ENCODE peak calls at places on chromosome 22, in nine cellular contexts. T is adrenal gland, U is cardiac muscle cell, F is endodermal cell, V is heart right ventricle, E is heart left ventricle, J is progenitor cell of endocrine pancreas, D is foreskin keratinocyte, Q is AG09309. C is an unnamed sample.

GRCh38 chr22:47333625-47334024 is 571.2 kb downstream of the TBC1D22A start:
- DNase-seq in J (no peak), V (no peak), Q (no peak), F (no peak), D (peak), U (peak), T (no peak), E (no peak), C (no peak)

GRCh38 chr22:46293591-46294260 is 2.9 kb upstream of the GTSE1 start:
- DNase-seq in J (no peak), F (no peak), T (peak), Q (peak), E (peak), D (peak), V (peak), U (no peak), C (no peak)

GRCh38 chr22:23767673-23768548 is at the start of gene CHCHD10:
- DNase-seq in V (peak), F (peak), U (peak), T (peak), E (peak), J (peak), Q (no peak), D (peak), C (peak)

GRCh38 chr22:32701021-32701420 is 100.5 kb upstream of the TIMP3 start:
- DNase-seq in F (no peak), E (no peak), J (no peak), D (peak), V (no peak), T (no peak), U (peak), Q (no peak), C (no peak)

GRCh38 chr22:26322179-26322905 is 106.7 kb upstream of the ASPHD2 start:
- DNase-seq in V (no peak), J (no peak), T (no peak), U (peak), E (no peak), Q (peak), D (peak), F (no peak), C (no peak)

GRCh38 chr22:19069451-19069850 is 52.8 kb downstream of the DGCR2 start:
- DNase-seq in V (no peak), Q (no peak), U (no peak), J (no peak), E (no peak), T (no peak), F (no peak), D (no peak), C (no peak)

GRCh38 chr22:46377566-46378498 is 42.3 kb downstream of the TRMU start:
- DNase-seq in E (peak), F (peak), U (peak), T (peak), Q (no peak), J (peak), V (peak), D (no peak), C (no peak)

GRCh38 chr22:39212721-39213376 is 31.9 kb downstream of the PDGFB start:
- DNase-seq in U (peak), Q (no peak), F (peak), E (no peak), V (no peak), J (no peak), T (no peak), D (peak), C (no peak)

GRCh38 chr22:24952837-24953293 is 349 bp downstream of the KIAA1671 start:
- DNase-seq in F (peak), E (peak), U (peak), D (peak), J (peak), Q (no peak), T (peak), V (peak), C (no peak)

GRCh38 chr22:46661221-46661851 is 41.1 kb downstream of the GRAMD4 start:
- DNase-seq in T (peak), V (no peak), E (peak), J (no peak), D (peak), F (no peak), U (peak), Q (no peak), C (no peak)

GRCh38 chr22:42300286-42301071 is 30.0 kb upstream of the TCF20 start:
- DNase-seq in V (no peak), T (no peak), E (no peak), U (no peak), J (no peak), D (peak), Q (no peak), F (peak), C (peak)

GRCh38 chr22:30183861-30184278 is 62.7 kb downstream of the LIF start:
- DNase-seq in U (peak), Q (no peak), F (no peak), E (no peak), V (no peak), J (no peak), D (no peak), T (no peak), C (no peak)

GRCh38 chr22:31575190-31575589 is 78.9 kb downstream of the SFI1 start:
- DNase-seq in Q (no peak), U (no peak), T (no peak), V (no peak), E (no peak), J (no peak), F (no peak), D (no peak), C (no peak)

GRCh38 chr22:42283288-42284229 is 13.1 kb upstream of the TCF20 start:
- DNase-seq in U (peak), V (no peak), J (no peak), E (peak), T (no peak), D (no peak), F (peak), Q (no peak), C (no peak)

GRCh38 chr22:38872831-38873248 is 824 bp upstream of the CBX6 start:
- DNase-seq in V (peak), U (peak), D (no peak), Q (no peak), T (peak), J (peak), E (peak), F (peak), C (no peak)

GRCh38 chr22:29854432-29854831 is 16.4 kb upstream of the ASCC2 start:
- DNase-seq in F (peak), V (no peak), U (no peak), E (no peak), Q (no peak), T (no peak), J (no peak), D (no peak), C (no peak)

GRCh38 chr22:19817561-19818263 is 37.0 kb downstream of the GNB1L start:
- DNase-seq in Q (no peak), T (no peak), F (peak), U (no peak), V (no peak), D (no peak), J (no peak), E (peak), C (no peak)

GRCh38 chr22:24247564-24248344 is 2.9 kb upstream of the GGT5 start:
- DNase-seq in U (peak), D (peak), E (peak), T (peak), Q (peak), V (peak), F (peak), J (peak), C (peak)

GRCh38 chr22:45710469-45710868 is 38.8 kb downstream of the ATXN10 start:
- DNase-seq in Q (no peak), U (peak), E (no peak), D (no peak), J (no peak), V (no peak), T (no peak), F (no peak), C (no peak)

GRCh38 chr22:26985217-26985616 is 327.8 kb downstream of the MIAT start:
- DNase-seq in U (no peak), Q (no peak), F (no peak), E (no peak), D (no peak), V (no peak), T (no peak), J (no peak), C (no peak)

GRCh38 chr22:46070215-46070721 is 80.1 kb upstream of the PPARA start:
- DNase-seq in E (peak), F (peak), Q (no peak), J (no peak), U (peak), T (peak), V (peak), D (no peak), C (no peak)

GRCh38 chr22:46584081-46584903 is 35.9 kb upstream of the GRAMD4 start:
- DNase-seq in F (peak), E (no peak), T (no peak), Q (no peak), D (peak), J (no peak), V (no peak), U (peak), C (no peak)

GRCh38 chr22:27995801-27996528 is 76.9 kb upstream of the PITPNB start:
- DNase-seq in Q (no peak), E (peak), U (no peak), J (no peak), T (no peak), F (no peak), D (no peak), V (no peak), C (no peak)

GRCh38 chr22:27435839-27436581 is 365.5 kb downstream of the MN1 start:
- DNase-seq in D (no peak), V (peak), J (no peak), Q (no peak), E (peak), T (no peak), U (peak), F (peak), C (no peak)

GRCh38 chr22:24542641-24543040 is 12.3 kb downstream of the GUCD1 start:
- DNase-seq in E (peak), D (no peak), Q (no peak), U (no peak), F (no peak), T (no peak), V (peak), J (no peak), C (no peak)

GRCh38 chr22:47623740-47624103 is 861.3 kb downstream of the TBC1D22A start:
- DNase-seq in D (no peak), E (no peak), F (no peak), T (no peak), V (no peak), U (no peak), Q (no peak), J (no peak), C (no peak)

GRCh38 chr22:43838571-43839307 is 23.6 kb downstream of the SULT4A1 start:
- DNase-seq in V (no peak), T (no peak), J (no peak), E (no peak), Q (no peak), F (no peak), U (no peak), D (no peak), C (no peak)
- TF ChIP-seq CTCF in V (no peak), T (no peak), J (no peak), E (no peak), Q (no peak), F (no peak), U (no peak), D (no peak), C (no peak)

DNA sequence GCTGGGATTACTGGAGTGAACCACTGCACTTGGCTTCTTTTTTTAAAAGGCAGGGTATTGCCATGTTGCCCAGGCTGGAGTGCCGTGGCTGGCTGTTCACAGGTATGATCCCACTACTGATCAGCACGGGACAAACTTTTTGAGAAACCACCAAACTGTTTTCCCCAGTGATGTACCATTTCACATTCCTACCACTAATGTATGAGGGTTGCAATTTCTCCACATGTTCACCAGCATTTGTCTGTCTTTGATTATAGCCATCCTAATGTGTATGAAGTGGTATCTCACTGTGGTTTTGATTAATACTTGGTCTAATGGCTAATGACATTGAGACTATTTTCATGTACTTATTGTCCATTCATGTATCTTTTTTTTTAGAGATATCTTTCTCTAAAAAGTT is 41.5 kb upstream of the EP300 start:
- DNase-seq in T (no peak), F (no peak), D (no peak), E (no peak), Q (no peak), V (no peak), J (no peak), U (no peak), C (no peak)
- TF ChIP-seq CTCF in T (no peak), F (peak), D (peak), E (no peak), Q (peak), V (no peak), J (no peak), U (no peak), C (no peak)

DNA sequence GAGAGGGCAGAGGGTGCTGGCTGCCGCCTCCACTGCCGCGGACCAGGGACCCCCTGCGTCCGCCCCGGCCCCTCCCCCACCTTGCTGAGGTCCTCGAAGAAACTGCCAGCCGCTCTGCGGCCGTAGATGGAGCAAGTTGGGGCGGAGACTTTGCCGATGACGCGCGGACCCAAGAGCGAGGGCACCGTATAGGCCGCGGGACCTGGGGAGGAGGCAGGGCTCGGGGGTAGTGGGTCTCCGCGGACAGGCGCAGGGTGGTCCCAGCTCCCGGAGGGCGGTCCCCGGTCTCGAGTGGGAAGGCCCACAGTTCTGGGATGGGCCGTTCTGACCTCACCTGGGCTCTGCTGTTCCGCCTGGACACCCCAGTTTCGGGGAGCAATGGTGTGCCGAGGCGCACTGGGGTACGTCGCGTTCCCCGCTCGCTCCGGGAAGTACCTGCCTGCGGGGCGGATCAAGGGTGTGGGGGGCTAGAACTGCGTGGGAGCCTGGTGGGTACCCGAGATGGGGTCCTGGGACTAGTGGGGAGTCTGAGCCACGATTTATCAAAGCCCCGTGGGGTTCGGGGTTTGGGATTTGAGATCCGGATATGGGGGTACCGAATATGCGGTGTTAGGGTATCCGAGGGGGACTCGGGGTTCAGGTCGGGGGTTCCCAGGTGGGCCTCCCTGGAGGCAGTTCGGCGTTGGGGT is 1.2 kb upstream of the TYMP start:
- DNase-seq in D (peak), E (peak), T (peak), F (peak), J (no peak), V (peak), Q (peak), U (peak), C (peak)
- TF ChIP-seq CTCF in D (no peak), E (no peak), T (no peak), F (no peak), J (no peak), V (no peak), Q (no peak), U (no peak), C (no peak)

DNA sequence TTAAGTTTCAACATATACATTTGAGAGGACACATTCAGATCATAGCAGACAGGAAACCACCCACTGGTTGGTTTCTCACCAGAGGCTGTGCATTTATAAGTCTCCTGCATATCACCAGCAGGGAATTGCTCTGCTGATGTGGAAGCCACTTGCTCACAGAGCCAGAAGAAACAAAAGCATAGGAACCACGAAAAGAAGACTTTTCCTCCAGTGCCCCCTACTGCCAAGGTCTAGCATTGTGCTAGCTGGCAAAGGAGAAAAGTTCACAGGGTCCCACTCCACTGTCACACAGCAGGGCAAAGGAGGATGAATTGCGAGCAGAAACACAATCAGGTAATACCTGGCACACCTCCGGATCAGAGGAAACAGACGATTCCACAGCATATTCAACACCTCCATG is 28.9 kb upstream of the ISX start:
- DNase-seq in Q (no peak), D (no peak), U (no peak), F (peak), V (no peak), E (no peak), T (no peak), J (no peak), C (no peak)
- TF ChIP-seq CTCF in Q (no peak), D (peak), U (no peak), F (peak), V (no peak), E (no peak), T (no peak), J (peak), C (peak)

DNA sequence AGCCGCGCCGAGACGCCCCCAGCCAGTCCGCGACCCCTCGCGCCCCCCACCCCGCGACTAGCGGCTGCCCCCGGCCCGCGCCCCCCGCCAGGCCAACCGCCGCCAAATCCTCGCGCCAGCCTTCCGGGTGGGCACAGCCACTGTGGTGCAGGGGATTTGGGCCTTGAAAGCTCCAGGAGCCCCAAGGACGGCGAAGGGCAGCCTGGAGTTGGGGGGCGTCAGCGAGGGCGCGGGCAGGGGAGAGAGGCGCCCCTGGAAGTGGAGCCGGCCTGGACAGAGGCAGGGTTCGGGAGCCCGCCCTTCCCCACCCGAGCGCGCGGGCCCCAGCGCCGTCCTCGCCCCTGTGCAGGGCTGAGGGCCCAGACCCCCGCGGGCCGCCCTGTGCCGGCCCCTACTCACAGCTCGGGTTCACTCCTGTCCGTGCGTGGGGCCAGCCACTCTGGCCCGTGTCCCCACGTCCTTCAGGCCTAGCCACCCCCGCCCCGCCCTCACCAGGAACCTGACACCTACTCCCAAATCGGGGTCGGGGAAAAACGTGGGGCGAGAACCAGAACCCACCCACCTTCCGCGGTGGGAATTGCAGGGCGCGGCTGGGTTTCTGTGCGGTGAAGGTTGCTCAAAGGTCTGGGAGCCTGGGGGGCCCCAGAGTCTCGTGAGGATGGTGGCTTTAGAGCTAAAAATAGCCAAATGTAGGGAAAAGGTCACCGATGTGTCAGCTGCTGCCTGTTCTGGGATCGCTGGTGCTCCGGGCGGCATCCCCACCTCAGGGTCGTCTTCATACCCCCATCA is at the start of gene CPT1B:
- DNase-seq in J (no peak), T (peak), E (peak), Q (no peak), D (no peak), F (no peak), V (peak), U (peak), C (no peak)
- TF ChIP-seq CTCF in J (no peak), T (no peak), E (peak), Q (peak), D (no peak), F (peak), V (no peak), U (peak), C (no peak)

GRCh38 chr22:22593964-22594656 is 35.0 kb upstream of the PRAME start:
- DNase-seq in D (no peak), T (peak), U (peak), V (peak), Q (no peak), F (peak), J (no peak), E (no peak), C (peak)
- TF ChIP-seq CTCF in D (peak), T (peak), U (peak), V (peak), Q (peak), F (peak), J (peak), E (peak), C (peak)

GRCh38 chr22:37765953-37766566 is 41.7 kb upstream of the GCAT start:
- DNase-seq in T (no peak), J (no peak), U (no peak), V (no peak), Q (no peak), F (no peak), E (no peak), D (no peak), C (no peak)

GRCh38 chr22:37769056-37769455 is 38.7 kb upstream of the GCAT start:
- DNase-seq in V (no peak), E (no peak), Q (no peak), U (no peak), J (no peak), F (no peak), D (no peak), T (no peak), C (no peak)

GRCh38 chr22:37771081-37771480 is 36.7 kb upstream of the GCAT start:
- DNase-seq in U (no peak), V (no peak), F (no peak), Q (no peak), E (no peak), D (no peak), J (no peak), T (no peak), C (no peak)

GRCh38 chr22:37765498-37765897 is 42.2 kb upstream of the GCAT start:
- DNase-seq in E (no peak), J (no peak), U (no peak), F (no peak), D (no peak), Q (no peak), V (peak), T (no peak), C (no peak)

GRCh38 chr22:37768273-37768672 is 39.5 kb upstream of the GCAT start:
- DNase-seq in J (no peak), T (no peak), E (no peak), V (no peak), U (no peak), F (peak), Q (no peak), D (no peak), C (no peak)
- TF ChIP-seq CTCF in J (peak), T (peak), E (no peak), V (no peak), U (peak), F (peak), Q (peak), D (peak), C (no peak)

DNA sequence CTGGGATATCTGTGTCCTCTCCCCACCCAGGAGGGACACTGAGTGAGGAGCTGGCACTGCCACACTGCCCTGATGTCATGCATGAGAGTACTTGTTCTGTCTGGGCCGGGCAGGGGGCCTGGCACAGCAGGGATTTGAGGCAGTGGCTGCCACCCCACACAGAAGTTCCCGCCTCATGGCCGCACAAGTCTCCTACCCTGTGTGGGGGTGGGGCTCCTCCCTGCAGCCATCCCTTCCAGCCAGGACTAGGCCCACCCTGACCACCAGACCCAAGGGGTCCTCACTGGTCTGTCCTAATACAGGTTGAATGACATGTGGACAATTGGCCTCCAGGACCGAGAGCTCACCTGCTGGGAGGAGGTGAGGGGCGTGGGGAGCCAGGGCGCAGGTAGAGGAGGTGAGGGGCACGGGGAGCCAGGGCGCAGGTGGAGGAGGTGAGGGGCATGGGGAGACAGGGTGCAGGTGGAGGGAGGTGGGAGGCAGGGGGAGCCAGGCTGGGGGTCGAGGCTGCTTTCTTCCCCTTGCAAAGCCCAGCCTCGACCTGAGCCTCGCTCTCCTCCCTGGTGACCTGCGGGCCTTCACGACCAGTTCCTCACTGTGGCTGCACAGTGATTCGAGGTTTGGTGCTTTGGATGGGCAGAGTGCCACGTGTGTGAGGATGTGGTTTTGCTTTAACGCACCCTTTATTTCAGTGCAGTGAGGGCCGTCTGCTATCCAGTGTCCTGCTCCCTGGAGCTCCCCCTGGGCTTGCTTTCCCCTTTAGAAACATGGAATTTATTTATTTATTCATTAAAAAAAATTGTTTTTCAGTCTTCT is 7.4 kb downstream of the LZTR1 start:
- DNase-seq in E (no peak), F (no peak), J (no peak), D (no peak), V (no peak), Q (no peak), U (peak), T (no peak), C (no peak)
- TF ChIP-seq CTCF in E (no peak), F (no peak), J (no peak), D (no peak), V (no peak), Q (no peak), U (no peak), T (no peak), C (no peak)